ENCODE peak calls at places on chromosome 15, in seven cellular contexts. C is epithelial cell of esophagus, L is lung, W is NB4, M is astrocyte of the spinal cord, E is cardiac fibroblast, A is AG04449. R is an unnamed sample.

GRCh38 chr15:81270781-81271491 is 53.0 kb downstream of the STARD5 start:
- DNase-seq in C (no peak), L (no peak), W (no peak), M (no peak), E (no peak), A (no peak), R (no peak)

GRCh38 chr15:95269247-95270155 is 1038.1 kb downstream of the MCTP2 start:
- DNase-seq in C (no peak), L (no peak), W (no peak), M (no peak), E (no peak), A (no peak), R (no peak)

GRCh38 chr15:85379403-85380131 is 836 bp upstream of the AKAP13 start:
- DNase-seq in C (no peak), L (peak; percentile 32), W (peak; percentile 47), M (no peak), E (no peak), A (no peak), R (peak; percentile 39)

GRCh38 chr15:59208850-59209249 is 2.2 kb downstream of the LDHAL6B start:
- DNase-seq in C (no peak), L (no peak), W (no peak), M (no peak), E (no peak), A (no peak), R (no peak)

GRCh38 chr15:52557242-52557641 is 11.6 kb downstream of the ARPP19 start:
- DNase-seq in C (no peak), L (no peak), W (no peak), M (no peak), E (no peak), A (no peak), R (no peak)

GRCh38 chr15:36278219-36278618 is 301.2 kb upstream of the CDIN1 start:
- DNase-seq in C (peak; percentile 19), L (no peak), W (peak; percentile 13), M (peak; percentile 20), E (peak; percentile 18), A (no peak), R (no peak)

GRCh38 chr15:82810863-82811421 is 1.5 kb downstream of the WHAMM start:
- DNase-seq in C (peak; percentile 21), L (no peak), W (peak; percentile 55), M (no peak), E (peak; percentile 15), A (no peak), R (no peak)

GRCh38 chr15:29968099-29968892 is 114.5 kb upstream of the GOLGA8J start:
- DNase-seq in C (peak; percentile 46), L (no peak), W (no peak), M (no peak), E (no peak), A (no peak), R (no peak)

GRCh38 chr15:85473455-85473854 is 93.1 kb downstream of the AKAP13 start:
- DNase-seq in C (no peak), L (no peak), W (no peak), M (peak; percentile 81), E (peak; percentile 50), A (peak; percentile 45), R (no peak)

GRCh38 chr15:85129881-85130280 is 148.2 kb downstream of the PDE8A start:
- DNase-seq in C (no peak), L (no peak), W (no peak), M (no peak), E (no peak), A (no peak), R (no peak)

GRCh38 chr15:61186905-61187865 is 41.9 kb downstream of the RORA start:
- DNase-seq in C (no peak), L (peak; percentile 45), W (no peak), M (no peak), E (peak; percentile 25), A (no peak), R (no peak)

GRCh38 chr15:55775316-55775715 is 32.4 kb upstream of the PRTG start:
- DNase-seq in C (peak; percentile 78), L (no peak), W (peak; percentile 55), M (no peak), E (no peak), A (no peak), R (no peak)

GRCh38 chr15:101042320-101042719 is 123.2 kb downstream of the LRRK1 start:
- DNase-seq in C (no peak), L (peak; percentile 25), W (no peak), M (no peak), E (no peak), A (no peak), R (no peak)

GRCh38 chr15:45457215-45457614 is 65.3 kb downstream of the SLC30A4 start:
- DNase-seq in C (no peak), L (no peak), W (no peak), M (no peak), E (no peak), A (no peak), R (no peak)

GRCh38 chr15:26772588-26773484 is at the start of gene GABRB3:
- DNase-seq in C (peak; percentile 5), L (peak; percentile 40), W (no peak), M (no peak), E (peak; percentile 21), A (no peak), R (no peak)

GRCh38 chr15:84666373-84666772 is 8.4 kb upstream of the NMB start:
- DNase-seq in C (no peak), L (no peak), W (no peak), M (no peak), E (peak; percentile 23), A (no peak), R (no peak)

GRCh38 chr15:77851696-77852095 is 219.0 kb upstream of the LINGO1 start:
- DNase-seq in C (no peak), L (no peak), W (no peak), M (no peak), E (no peak), A (no peak), R (no peak)

GRCh38 chr15:63981596-63982320 is 64.5 kb downstream of the DAPK2 start:
- DNase-seq in C (peak; percentile 95), L (no peak), W (no peak), M (no peak), E (no peak), A (no peak), R (no peak)

DNA sequence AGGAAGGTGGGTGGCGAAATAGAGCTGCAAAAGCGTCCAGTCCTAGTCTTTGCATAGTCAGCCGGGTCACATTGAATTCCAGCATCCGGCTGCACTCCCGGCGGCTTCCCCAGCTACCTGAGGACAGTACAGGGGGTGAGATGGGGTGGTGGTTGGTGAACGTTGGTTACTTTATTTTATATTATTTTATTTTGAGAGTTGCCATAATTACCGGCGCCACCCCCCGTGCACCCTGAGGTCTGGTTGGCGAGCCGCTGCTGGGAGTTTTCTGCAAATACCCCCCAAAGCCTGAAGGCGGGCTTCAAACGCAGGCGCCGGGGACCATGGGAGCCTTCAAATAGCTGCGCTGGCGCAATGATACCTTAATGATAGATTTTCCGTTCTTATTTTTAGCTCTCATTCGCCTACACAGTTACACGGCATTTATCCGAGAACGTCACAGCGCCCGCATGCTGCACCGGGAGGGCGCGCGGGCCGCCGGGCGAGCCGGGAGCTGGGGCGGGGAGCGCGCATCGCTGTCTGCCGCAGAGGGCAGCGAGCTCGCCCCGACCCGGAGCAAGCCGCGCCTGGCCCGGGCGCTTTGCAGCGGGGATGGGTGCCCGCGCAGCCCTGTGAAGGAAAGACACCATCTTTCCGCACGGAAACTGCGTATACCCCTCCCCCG is 756 bp upstream of the RASGRF1 start:
- DNase-seq in C (peak; percentile 16), L (no peak), W (peak; percentile 32), M (peak; percentile 5), E (peak; percentile 8), A (no peak), R (peak; percentile 53)
- H3K4me3 ChIP-seq in C (no peak overlapping the region), L (no peak overlapping the region), W (no peak overlapping the region), M (no peak overlapping the region), E (no peak overlapping the region), A (no peak overlapping the region), R (no peak overlapping the region)

DNA sequence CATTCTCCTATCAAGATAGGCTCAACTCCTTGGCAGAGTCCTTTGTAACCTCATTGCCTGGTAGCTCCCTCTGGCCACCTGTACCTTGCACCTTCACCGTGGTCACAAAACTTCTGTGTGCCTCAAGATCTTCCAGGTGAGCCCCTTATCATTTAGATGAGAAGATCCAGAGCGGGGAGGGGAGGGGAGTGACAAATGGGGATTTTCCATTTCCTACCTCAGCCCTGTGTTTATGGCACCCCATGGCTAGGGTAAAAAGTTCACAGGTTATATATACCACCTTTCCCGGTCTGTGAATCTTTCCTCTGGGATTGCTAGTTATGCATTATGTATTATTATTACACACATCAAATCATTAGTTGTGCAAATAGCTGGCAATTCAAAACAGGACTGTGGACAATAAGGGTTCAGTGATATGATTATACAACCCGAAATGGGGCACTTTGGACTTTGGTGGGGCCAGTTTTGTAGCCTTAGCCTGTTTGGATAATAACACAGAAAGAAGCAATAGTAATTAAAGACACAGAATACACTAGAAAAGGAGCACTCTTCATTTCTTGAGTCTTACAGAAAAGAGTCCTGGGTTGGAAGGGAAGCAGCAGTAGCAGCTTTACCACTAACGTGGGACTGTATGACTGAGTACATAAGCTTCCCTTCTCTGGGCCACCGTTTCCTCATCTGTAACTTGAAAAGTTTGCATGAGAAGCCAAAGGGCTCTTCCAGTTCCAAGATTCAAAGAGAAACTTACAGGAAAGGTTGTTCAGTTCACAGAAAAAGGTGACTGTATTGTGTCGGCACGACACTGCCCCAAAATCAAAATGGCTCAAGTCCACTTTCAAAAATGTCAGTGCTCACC is 7.1 kb downstream of the TLE3 start:
- DNase-seq in C (no peak), L (no peak), W (no peak), M (no peak), E (no peak), A (no peak), R (no peak)
- H3K4me3 ChIP-seq in C (no peak overlapping the region), L (no peak overlapping the region), W (no peak overlapping the region), M (no peak overlapping the region), E (no peak overlapping the region), A (no peak overlapping the region), R (no peak overlapping the region)

GRCh38 chr15:76346666-76347506 is 10.3 kb downstream of the ISL2 start:
- DNase-seq in C (no peak), L (no peak), W (no peak), M (no peak), E (no peak), A (no peak), R (no peak)
- H3K4me3 ChIP-seq in C (peak overlapping the region; percentile 45), L (no peak overlapping the region), W (no peak overlapping the region), M (no peak overlapping the region), E (peak overlapping the region; percentile 21), A (peak overlapping the region; percentile 47), R (peak overlapping the region; percentile 66)

DNA sequence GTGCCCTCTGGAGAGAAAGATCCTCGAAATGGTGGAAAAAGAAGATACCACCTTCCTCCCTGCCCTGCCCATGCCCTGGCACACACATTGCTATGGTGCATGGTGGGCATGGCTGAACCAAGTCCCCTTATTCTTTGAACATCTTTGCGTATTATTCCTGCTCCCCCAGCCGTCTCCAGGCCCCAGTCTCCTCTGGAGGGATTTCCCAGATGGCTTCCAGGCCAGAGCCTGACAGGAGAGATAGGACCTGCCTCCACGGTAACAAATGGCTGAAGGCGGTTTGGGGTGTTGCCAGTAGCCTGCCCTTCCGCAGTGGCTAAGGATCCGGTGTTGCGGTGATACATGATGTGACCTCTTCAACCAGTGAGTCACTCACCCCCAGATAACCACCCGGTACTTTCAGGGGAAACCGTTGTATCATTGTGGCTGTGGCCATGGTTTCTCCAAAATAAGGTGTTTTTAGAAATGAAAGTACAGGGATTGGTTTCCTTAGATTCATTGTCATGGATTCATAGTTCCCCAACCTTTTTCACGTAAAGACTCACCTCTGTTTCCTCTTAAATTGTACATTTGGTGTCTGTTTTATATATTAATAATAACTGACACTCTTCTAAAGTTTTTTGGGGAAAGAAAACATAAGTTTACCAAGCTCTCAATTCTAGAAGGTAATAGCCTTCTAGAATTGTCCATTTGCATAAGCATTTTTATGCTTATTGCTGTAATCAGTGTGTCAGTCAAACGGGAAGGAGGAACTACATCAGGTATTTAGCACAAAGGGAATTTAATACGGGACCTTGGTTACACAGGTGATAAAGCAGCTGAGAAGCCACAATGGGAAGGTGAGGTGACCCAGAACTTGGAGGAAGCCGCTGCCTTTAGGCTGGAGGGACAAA is 25.9 kb downstream of the SMAD3 start:
- DNase-seq in C (peak; percentile 88), L (peak; percentile 46), W (peak; percentile 96), M (peak; percentile 96), E (peak; percentile 93), A (no peak), R (peak; percentile 76)
- H3K4me3 ChIP-seq in C (no peak overlapping the region), L (no peak overlapping the region), W (peak overlapping the region; percentile 16), M (no peak overlapping the region), E (no peak overlapping the region), A (no peak overlapping the region), R (no peak overlapping the region)